ENCODE peak calls at places on chromosomes 7 and 10, in eight cellular contexts. D, Z, E, B, T, O, A and X are unnamed samples.

GRCh38 chr7:131557521-131558385 is 1.3 kb upstream of the PODXL start:
- DNase-seq in D (peak; percentile 41), Z (no peak), E (peak; percentile 38), B (no peak), T (no peak), O (peak; percentile 85), A (no peak), X (no peak)

GRCh38 chr10:95268438-95268837 is 22.4 kb downstream of the PDLIM1 start:
- DNase-seq in D (peak; percentile 24), Z (peak; percentile 70), E (no peak), B (no peak), T (no peak), O (peak; percentile 35), A (peak; percentile 23), X (no peak)

GRCh38 chr7:17401806-17402627 is 103.6 kb downstream of the AHR start:
- DNase-seq in D (no peak), Z (no peak), E (no peak), B (peak; percentile 73), T (no peak), O (no peak), A (no peak), X (no peak)

GRCh38 chr7:25255603-25256320 is 27.5 kb upstream of the NPVF start:
- DNase-seq in D (peak; percentile 62), Z (no peak), E (no peak), B (no peak), T (no peak), O (peak; percentile 35), A (no peak), X (no peak)

GRCh38 chr7:68911754-68912153 is 686.5 kb upstream of the AUTS2 start:
- DNase-seq in D (no peak), Z (no peak), E (no peak), B (no peak), T (no peak), O (no peak), A (no peak), X (no peak)

GRCh38 chr7:84194484-84195260 is at the start of gene SEMA3A:
- DNase-seq in D (peak; percentile 22), Z (no peak), E (no peak), B (peak; percentile 32), T (no peak), O (peak; percentile 88), A (peak; percentile 63), X (no peak)

GRCh38 chr7:132930881-132931280 is 151.0 kb downstream of the CHCHD3 start:
- DNase-seq in D (no peak), Z (no peak), E (no peak), B (no peak), T (no peak), O (peak; percentile 48), A (no peak), X (no peak)

GRCh38 chr7:8226526-8226925 is 35.4 kb downstream of the ICA1 start:
- DNase-seq in D (no peak), Z (no peak), E (no peak), B (no peak), T (no peak), O (no peak), A (no peak), X (no peak)

GRCh38 chr7:43114451-43114765 is 2.0 kb downstream of the HECW1 start:
- DNase-seq in D (no peak), Z (no peak), E (no peak), B (no peak), T (no peak), O (no peak), A (no peak), X (no peak)

GRCh38 chr7:137757146-137757925 is 89.4 kb downstream of the DGKI start:
- DNase-seq in D (no peak), Z (no peak), E (no peak), B (no peak), T (no peak), O (no peak), A (no peak), X (no peak)

GRCh38 chr7:33334349-33334748 is 205.0 kb downstream of the BBS9 start:
- DNase-seq in D (no peak), Z (no peak), E (no peak), B (peak; percentile 7), T (no peak), O (peak; percentile 53), A (no peak), X (no peak)

GRCh38 chr10:94673614-94674321 is 9.8 kb upstream of the CYP2C18 start:
- DNase-seq in D (no peak), Z (no peak), E (no peak), B (no peak), T (no peak), O (no peak), A (no peak), X (no peak)

GRCh38 chr10:102988404-102989314 is 70.6 kb downstream of the CNNM2 start:
- DNase-seq in D (no peak), Z (no peak), E (no peak), B (no peak), T (no peak), O (no peak), A (no peak), X (no peak)

GRCh38 chr7:155365146-155365874 is 67.6 kb downstream of the INSIG1 start:
- DNase-seq in D (no peak), Z (no peak), E (no peak), B (no peak), T (peak; percentile 13), O (no peak), A (no peak), X (no peak)

GRCh38 chr7:128921866-128922440 is 11.4 kb upstream of the KCP start:
- DNase-seq in D (no peak), Z (peak; percentile 40), E (no peak), B (no peak), T (peak; percentile 9), O (no peak), A (no peak), X (no peak)

GRCh38 chr7:100072462-100072861 is 9.1 kb downstream of the ZNF3 start:
- DNase-seq in D (no peak), Z (no peak), E (no peak), B (no peak), T (no peak), O (no peak), A (no peak), X (no peak)

GRCh38 chr7:100075418-100075817 is 6.1 kb downstream of the ZNF3 start:
- DNase-seq in D (no peak), Z (no peak), E (no peak), B (no peak), T (no peak), O (no peak), A (no peak), X (no peak)

GRCh38 chr7:100066953-100067352 is 14.6 kb downstream of the ZNF3 start:
- DNase-seq in D (no peak), Z (no peak), E (no peak), B (no peak), T (no peak), O (no peak), A (no peak), X (no peak)

GRCh38 chr7:100069991-100070390 is 11.5 kb downstream of the ZNF3 start:
- DNase-seq in D (no peak), Z (no peak), E (no peak), B (no peak), T (no peak), O (no peak), A (no peak), X (no peak)

GRCh38 chr7:100071018-100071723 is 10.4 kb downstream of the ZNF3 start:
- DNase-seq in D (no peak), Z (no peak), E (no peak), B (no peak), T (no peak), O (no peak), A (no peak), X (no peak)
- H3K9me3 ChIP-seq in D (peaks cover 8% of the 10 kb centered on the region), Z (peaks cover 26% of the 10 kb centered on the region), E (peaks cover 14% of the 10 kb centered on the region), B (peaks cover 21% of the 10 kb centered on the region), T (peaks cover 26% of the 10 kb centered on the region), O (peaks cover 52% of the 10 kb centered on the region), A (peaks cover 43% of the 10 kb centered on the region), X (peaks cover 9% of the 10 kb centered on the region)

DNA sequence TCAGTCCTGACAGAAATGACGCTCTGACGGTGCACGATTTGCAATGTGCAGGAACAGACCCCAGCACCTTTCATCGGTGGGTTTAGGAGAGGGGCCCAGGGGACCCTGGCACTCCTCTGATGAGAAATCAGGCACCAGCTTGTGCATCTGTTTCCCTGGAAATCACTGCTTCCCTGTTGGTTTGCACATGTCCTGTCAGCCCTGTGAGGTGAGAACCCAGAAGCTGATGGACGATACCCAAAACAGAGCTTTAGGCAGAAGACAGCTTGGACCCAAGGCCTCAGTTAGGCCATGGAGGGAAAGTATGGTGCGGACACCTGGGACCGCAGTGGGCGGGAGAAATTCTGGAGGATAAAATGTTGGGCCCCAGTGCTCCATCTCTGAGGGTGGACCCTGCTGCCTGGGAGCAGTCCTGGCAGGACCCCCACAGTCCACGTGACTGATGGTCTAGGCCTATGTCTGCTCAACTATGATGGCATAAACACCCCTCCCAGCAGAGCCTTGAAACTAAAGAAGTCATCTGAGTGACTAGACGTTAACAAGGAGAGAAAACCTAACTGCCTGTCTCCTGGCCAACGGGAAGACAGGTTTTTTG is 242.8 kb downstream of the PTPRN2 start:
- DNase-seq in D (no peak), Z (peak; percentile 26), E (no peak), B (no peak), T (no peak), O (no peak), A (peak; percentile 22), X (no peak)
- H3K9me3 ChIP-seq in D (no peaks in the 10 kb centered on the region), Z (no peaks in the 10 kb centered on the region), E (no peaks in the 10 kb centered on the region), B (no peaks in the 10 kb centered on the region), T (no peaks in the 10 kb centered on the region), O (no peaks in the 10 kb centered on the region), A (peaks cover 6% of the 10 kb centered on the region), X (no peaks in the 10 kb centered on the region)

GRCh38 chr10:18737841-18738240 is 78.6 kb downstream of the ARL5B start:
- DNase-seq in D (no peak), Z (no peak), E (no peak), B (no peak), T (no peak), O (no peak), A (no peak), X (no peak)
- H3K9me3 ChIP-seq in D (no peaks in the 10 kb centered on the region), Z (no peaks in the 10 kb centered on the region), E (no peaks in the 10 kb centered on the region), B (no peaks in the 10 kb centered on the region), T (no peaks in the 10 kb centered on the region), O (no peaks in the 10 kb centered on the region), A (no peaks in the 10 kb centered on the region), X (no peaks in the 10 kb centered on the region)

GRCh38 chr7:57215423-57215822 is 83.2 kb upstream of the ZNF479 start:
- DNase-seq in D (no peak), Z (no peak), E (no peak), B (no peak), T (no peak), O (no peak), A (no peak), X (no peak)

GRCh38 chr7:57207836-57208235 is 75.6 kb upstream of the ZNF479 start:
- DNase-seq in D (no peak), Z (no peak), E (no peak), B (no peak), T (no peak), O (no peak), A (no peak), X (no peak)

GRCh38 chr7:57210871-57211270 is 78.6 kb upstream of the ZNF479 start:
- DNase-seq in D (no peak), Z (no peak), E (peak; percentile 3), B (no peak), T (no peak), O (no peak), A (no peak), X (no peak)

GRCh38 chr7:57211428-57212100 is 79.3 kb upstream of the ZNF479 start:
- DNase-seq in D (no peak), Z (no peak), E (peak; percentile 2), B (no peak), T (no peak), O (no peak), A (no peak), X (no peak)

GRCh38 chr7:57210212-57210611 is 78.0 kb upstream of the ZNF479 start:
- DNase-seq in D (no peak), Z (no peak), E (peak; percentile 9), B (no peak), T (no peak), O (no peak), A (no peak), X (no peak)
- H3K9me3 ChIP-seq in D (no peaks in the 10 kb centered on the region), Z (peaks cover 27% of the 10 kb centered on the region), E (peaks cover 6% of the 10 kb centered on the region), B (no peaks in the 10 kb centered on the region), T (no peaks in the 10 kb centered on the region), O (peaks cover 14% of the 10 kb centered on the region), A (no peaks in the 10 kb centered on the region), X (no peaks in the 10 kb centered on the region)